ENCODE peak calls at places on chromosome 2, in seven cellular contexts. One of them, this sample, is unnamed.

GRCh38 chr2:8863331-8863953 is 26.0 kb upstream of the KIDINS220 start:
- DNase-seq in NCI-H1930: no peak
- DNase-seq in coronary artery: no peak
- DNase-seq in NCI-H2081: no peak
- DNase-seq in CD8-positive, alpha-beta memory T cell: no peak
- DNase-seq in ELR: no peak
- DNase-seq in A549: no peak
- DNase-seq in this sample: no peak

GRCh38 chr2:88564402-88564801 is 62.9 kb downstream of the EIF2AK3 start:
- DNase-seq in NCI-H1930: no peak
- DNase-seq in coronary artery: no peak
- DNase-seq in NCI-H2081: no peak
- DNase-seq in CD8-positive, alpha-beta memory T cell: no peak
- DNase-seq in ELR: no peak
- DNase-seq in A549: no peak
- DNase-seq in this sample: no peak

GRCh38 chr2:105143467-105144127 is 97.9 kb upstream of the GPR45 start:
- DNase-seq in NCI-H1930: peak; percentile 18
- DNase-seq in coronary artery: no peak
- DNase-seq in NCI-H2081: peak; percentile 18
- DNase-seq in CD8-positive, alpha-beta memory T cell: no peak
- DNase-seq in ELR: no peak
- DNase-seq in A549: no peak
- DNase-seq in this sample: peak; percentile 45

GRCh38 chr2:181642071-181642470 is 14.8 kb downstream of the CERKL start:
- DNase-seq in NCI-H1930: no peak
- DNase-seq in coronary artery: no peak
- DNase-seq in NCI-H2081: no peak
- DNase-seq in CD8-positive, alpha-beta memory T cell: no peak
- DNase-seq in ELR: peak; percentile 50
- DNase-seq in A549: no peak
- DNase-seq in this sample: no peak

GRCh38 chr2:96888082-96889011 is 18.5 kb upstream of the SEMA4C start:
- DNase-seq in NCI-H1930: no peak
- DNase-seq in coronary artery: no peak
- DNase-seq in NCI-H2081: no peak
- DNase-seq in CD8-positive, alpha-beta memory T cell: no peak
- DNase-seq in ELR: no peak
- DNase-seq in A549: no peak
- DNase-seq in this sample: no peak

GRCh38 chr2:188884051-188884450 is 90.1 kb upstream of the COL3A1 start:
- DNase-seq in NCI-H1930: no peak
- DNase-seq in coronary artery: no peak
- DNase-seq in NCI-H2081: no peak
- DNase-seq in CD8-positive, alpha-beta memory T cell: no peak
- DNase-seq in ELR: peak; percentile 48
- DNase-seq in A549: no peak
- DNase-seq in this sample: no peak

GRCh38 chr2:176491172-176491904 is 222.1 kb downstream of the MTX2 start:
- DNase-seq in NCI-H1930: no peak
- DNase-seq in coronary artery: peak; percentile 82
- DNase-seq in NCI-H2081: no peak
- DNase-seq in CD8-positive, alpha-beta memory T cell: no peak
- DNase-seq in ELR: peak; percentile 95
- DNase-seq in A549: no peak
- DNase-seq in this sample: peak; percentile 87

GRCh38 chr2:175836361-175836760 is 165.7 kb downstream of the LNPK start:
- DNase-seq in NCI-H1930: no peak
- DNase-seq in coronary artery: no peak
- DNase-seq in NCI-H2081: no peak
- DNase-seq in CD8-positive, alpha-beta memory T cell: no peak
- DNase-seq in ELR: no peak
- DNase-seq in A549: no peak
- DNase-seq in this sample: no peak

GRCh38 chr2:237702439-237703397 is 75.3 kb downstream of the LRRFIP1 start:
- DNase-seq in NCI-H1930: no peak
- DNase-seq in coronary artery: no peak
- DNase-seq in NCI-H2081: no peak
- DNase-seq in CD8-positive, alpha-beta memory T cell: peak; percentile 37
- DNase-seq in ELR: peak; percentile 80
- DNase-seq in A549: no peak
- DNase-seq in this sample: no peak

GRCh38 chr2:85851253-85851955 is 37.4 kb downstream of the ST3GAL5 start:
- DNase-seq in NCI-H1930: no peak
- DNase-seq in coronary artery: no peak
- DNase-seq in NCI-H2081: no peak
- DNase-seq in CD8-positive, alpha-beta memory T cell: peak; percentile 27
- DNase-seq in ELR: peak; percentile 77
- DNase-seq in A549: no peak
- DNase-seq in this sample: no peak

GRCh38 chr2:195710407-195710806 is 53.4 kb downstream of the SLC39A10 start:
- DNase-seq in NCI-H1930: no peak
- DNase-seq in coronary artery: no peak
- DNase-seq in NCI-H2081: no peak
- DNase-seq in CD8-positive, alpha-beta memory T cell: no peak
- DNase-seq in ELR: peak; percentile 57
- DNase-seq in A549: no peak
- DNase-seq in this sample: no peak

GRCh38 chr2:127439343-127439742 is 21.1 kb downstream of the PROC start:
- DNase-seq in NCI-H1930: no peak
- DNase-seq in coronary artery: no peak
- DNase-seq in NCI-H2081: no peak
- DNase-seq in CD8-positive, alpha-beta memory T cell: no peak
- DNase-seq in ELR: no peak
- DNase-seq in A549: no peak
- DNase-seq in this sample: no peak

GRCh38 chr2:150063432-150063889 is 424.0 kb downstream of the RND3 start:
- DNase-seq in NCI-H1930: no peak
- DNase-seq in coronary artery: no peak
- DNase-seq in NCI-H2081: no peak
- DNase-seq in CD8-positive, alpha-beta memory T cell: no peak
- DNase-seq in ELR: peak; percentile 94
- DNase-seq in A549: no peak
- DNase-seq in this sample: no peak

GRCh38 chr2:127807678-127808353 is 3.2 kb downstream of the WDR33 start:
- DNase-seq in NCI-H1930: no peak
- DNase-seq in coronary artery: no peak
- DNase-seq in NCI-H2081: no peak
- DNase-seq in CD8-positive, alpha-beta memory T cell: no peak
- DNase-seq in ELR: no peak
- DNase-seq in A549: no peak
- DNase-seq in this sample: no peak

GRCh38 chr2:239750929-239751718 is 274.0 kb downstream of the NDUFA10 start:
- DNase-seq in NCI-H1930: no peak
- DNase-seq in coronary artery: no peak
- DNase-seq in NCI-H2081: no peak
- DNase-seq in CD8-positive, alpha-beta memory T cell: no peak
- DNase-seq in ELR: no peak
- DNase-seq in A549: no peak
- DNase-seq in this sample: no peak

GRCh38 chr2:114265256-114265655 is 177.2 kb upstream of the DPP10 start:
- DNase-seq in NCI-H1930: no peak
- DNase-seq in coronary artery: no peak
- DNase-seq in NCI-H2081: no peak
- DNase-seq in CD8-positive, alpha-beta memory T cell: no peak
- DNase-seq in ELR: no peak
- DNase-seq in A549: no peak
- DNase-seq in this sample: no peak

GRCh38 chr2:133421516-133422324 is 146.5 kb downstream of the NCKAP5 start:
- DNase-seq in NCI-H1930: no peak
- DNase-seq in coronary artery: no peak
- DNase-seq in NCI-H2081: no peak
- DNase-seq in CD8-positive, alpha-beta memory T cell: no peak
- DNase-seq in ELR: no peak
- DNase-seq in A549: no peak
- DNase-seq in this sample: peak; percentile 15

GRCh38 chr2:27370816-27371620 is 602 bp downstream of the SNX17 start:
- DNase-seq in NCI-H1930: no peak
- DNase-seq in coronary artery: no peak
- DNase-seq in NCI-H2081: no peak
- DNase-seq in CD8-positive, alpha-beta memory T cell: peak; percentile 22
- DNase-seq in ELR: peak; percentile 61
- DNase-seq in A549: peak; percentile 29
- DNase-seq in this sample: peak; percentile 45

GRCh38 chr2:177489719-177490301 is 97.2 kb downstream of the AGPS start:
- DNase-seq in NCI-H1930: no peak
- DNase-seq in coronary artery: no peak
- DNase-seq in NCI-H2081: no peak
- DNase-seq in CD8-positive, alpha-beta memory T cell: no peak
- DNase-seq in ELR: peak; percentile 60
- DNase-seq in A549: peak; percentile 15
- DNase-seq in this sample: peak; percentile 5

GRCh38 chr2:226644342-226644957 is 155.2 kb downstream of the IRS1 start:
- DNase-seq in NCI-H1930: no peak
- DNase-seq in coronary artery: no peak
- DNase-seq in NCI-H2081: no peak
- DNase-seq in CD8-positive, alpha-beta memory T cell: no peak
- DNase-seq in ELR: peak; percentile 82
- DNase-seq in A549: no peak
- DNase-seq in this sample: no peak

GRCh38 chr2:233369462-233369861 is 15.2 kb downstream of the DGKD start:
- DNase-seq in NCI-H1930: no peak
- DNase-seq in coronary artery: no peak
- DNase-seq in NCI-H2081: no peak
- DNase-seq in CD8-positive, alpha-beta memory T cell: no peak
- DNase-seq in ELR: no peak
- DNase-seq in A549: no peak
- DNase-seq in this sample: no peak

GRCh38 chr2:240134956-240135520 is 1.1 kb downstream of the COPS9 start:
- DNase-seq in NCI-H1930: no peak
- DNase-seq in coronary artery: no peak
- DNase-seq in NCI-H2081: no peak
- DNase-seq in CD8-positive, alpha-beta memory T cell: no peak
- DNase-seq in ELR: peak; percentile 5
- DNase-seq in A549: no peak
- DNase-seq in this sample: no peak

GRCh38 chr2:113283704-113284284 is 5.1 kb upstream of the PAX8 start:
- DNase-seq in NCI-H1930: no peak
- DNase-seq in coronary artery: peak; percentile 84
- DNase-seq in NCI-H2081: no peak
- DNase-seq in CD8-positive, alpha-beta memory T cell: no peak
- DNase-seq in ELR: peak; percentile 94
- DNase-seq in A549: peak; percentile 60
- DNase-seq in this sample: no peak

GRCh38 chr2:54456526-54457325 is 599 bp downstream of the SPTBN1 start:
- DNase-seq in NCI-H1930: peak; percentile 37
- DNase-seq in coronary artery: no peak
- DNase-seq in NCI-H2081: peak; percentile 56
- DNase-seq in CD8-positive, alpha-beta memory T cell: no peak
- DNase-seq in ELR: peak; percentile 53
- DNase-seq in A549: peak; percentile 50
- DNase-seq in this sample: peak; percentile 65

GRCh38 chr2:153557211-153557610 is 78.6 kb upstream of the RPRM start:
- DNase-seq in NCI-H1930: no peak
- DNase-seq in coronary artery: no peak
- DNase-seq in NCI-H2081: no peak
- DNase-seq in CD8-positive, alpha-beta memory T cell: no peak
- DNase-seq in ELR: no peak
- DNase-seq in A549: no peak
- DNase-seq in this sample: no peak

GRCh38 chr2:238821391-238821790 is 26.5 kb upstream of the TWIST2 start:
- DNase-seq in NCI-H1930: no peak
- DNase-seq in coronary artery: no peak
- DNase-seq in NCI-H2081: no peak
- DNase-seq in CD8-positive, alpha-beta memory T cell: no peak
- DNase-seq in ELR: peak; percentile 52
- DNase-seq in A549: no peak
- DNase-seq in this sample: no peak

GRCh38 chr2:106160786-106161261 is 33.3 kb downstream of the UXS1 start:
- DNase-seq in NCI-H1930: no peak
- DNase-seq in coronary artery: no peak
- DNase-seq in NCI-H2081: no peak
- DNase-seq in CD8-positive, alpha-beta memory T cell: peak; percentile 73
- DNase-seq in ELR: no peak
- DNase-seq in A549: no peak
- DNase-seq in this sample: no peak

GRCh38 chr2:59874971-59875755 is 678.3 kb downstream of the BCL11A start:
- DNase-seq in NCI-H1930: no peak
- DNase-seq in coronary artery: no peak
- DNase-seq in NCI-H2081: no peak
- DNase-seq in CD8-positive, alpha-beta memory T cell: no peak
- DNase-seq in ELR: no peak
- DNase-seq in A549: no peak
- DNase-seq in this sample: no peak

GRCh38 chr2:172821370-172822338 is 86.0 kb downstream of the RAPGEF4 start:
- DNase-seq in NCI-H1930: no peak
- DNase-seq in coronary artery: no peak
- DNase-seq in NCI-H2081: no peak
- DNase-seq in CD8-positive, alpha-beta memory T cell: no peak
- DNase-seq in ELR: no peak
- DNase-seq in A549: no peak
- DNase-seq in this sample: no peak

This sample was measured in GM20000.